ENCODE peak calls at places on chromosomes 13 and 19, in six cellular contexts. One of them, this sample, is unnamed.

GRCh38 chr19:45616709-45617027 is 14.7 kb upstream of the GPR4 start:
- DNase-seq in cardiac muscle cell: no peak
- DNase-seq in activated CD8-positive, alpha-beta memory T cell treated with anti-CD3 and anti-CD28 coated beads for 1 hour: no peak
- DNase-seq in caudate nucleus: no peak
- DNase-seq in mucosa of gallbladder: no peak
- DNase-seq in stimulated activated naive B cell treated with anti-CD40 and anti-IgM and Interleukin-4, amounts not matched to agents 10 μg/mL and 1 μg/mL and 100 μg/mL, for 72 hours: no peak
- DNase-seq in this sample: no peak

GRCh38 chr19:10968527-10969081 is 7.8 kb downstream of the SMARCA4 start:
- DNase-seq in cardiac muscle cell: no peak
- DNase-seq in activated CD8-positive, alpha-beta memory T cell treated with anti-CD3 and anti-CD28 coated beads for 1 hour: no peak
- DNase-seq in caudate nucleus: no peak
- DNase-seq in mucosa of gallbladder: no peak
- DNase-seq in stimulated activated naive B cell treated with anti-CD40 and anti-IgM and Interleukin-4, amounts not matched to agents 10 μg/mL and 1 μg/mL and 100 μg/mL, for 72 hours: no peak
- DNase-seq in this sample: peak

GRCh38 chr13:99935772-99936171 is 35.8 kb downstream of the ZIC5 start:
- DNase-seq in cardiac muscle cell: no peak
- DNase-seq in activated CD8-positive, alpha-beta memory T cell treated with anti-CD3 and anti-CD28 coated beads for 1 hour: no peak
- DNase-seq in caudate nucleus: no peak
- DNase-seq in mucosa of gallbladder: no peak
- DNase-seq in stimulated activated naive B cell treated with anti-CD40 and anti-IgM and Interleukin-4, amounts not matched to agents 10 μg/mL and 1 μg/mL and 100 μg/mL, for 72 hours: no peak
- DNase-seq in this sample: no peak

GRCh38 chr19:19461671-19462622 is 53.4 kb downstream of the TSSK6 start:
- DNase-seq in cardiac muscle cell: peak
- DNase-seq in activated CD8-positive, alpha-beta memory T cell treated with anti-CD3 and anti-CD28 coated beads for 1 hour: no peak
- DNase-seq in caudate nucleus: no peak
- DNase-seq in mucosa of gallbladder: peak
- DNase-seq in stimulated activated naive B cell treated with anti-CD40 and anti-IgM and Interleukin-4, amounts not matched to agents 10 μg/mL and 1 μg/mL and 100 μg/mL, for 72 hours: no peak
- DNase-seq in this sample: peak

GRCh38 chr19:13835791-13836723 is 40.8 kb downstream of the ZSWIM4 start:
- DNase-seq in cardiac muscle cell: no peak
- DNase-seq in activated CD8-positive, alpha-beta memory T cell treated with anti-CD3 and anti-CD28 coated beads for 1 hour: no peak
- DNase-seq in caudate nucleus: no peak
- DNase-seq in mucosa of gallbladder: no peak
- DNase-seq in stimulated activated naive B cell treated with anti-CD40 and anti-IgM and Interleukin-4, amounts not matched to agents 10 μg/mL and 1 μg/mL and 100 μg/mL, for 72 hours: no peak
- DNase-seq in this sample: no peak

GRCh38 chr19:18274303-18274775 is at the start of gene IQCN:
- DNase-seq in cardiac muscle cell: no peak
- DNase-seq in activated CD8-positive, alpha-beta memory T cell treated with anti-CD3 and anti-CD28 coated beads for 1 hour: no peak
- DNase-seq in caudate nucleus: no peak
- DNase-seq in mucosa of gallbladder: peak
- DNase-seq in stimulated activated naive B cell treated with anti-CD40 and anti-IgM and Interleukin-4, amounts not matched to agents 10 μg/mL and 1 μg/mL and 100 μg/mL, for 72 hours: no peak
- DNase-seq in this sample: peak

GRCh38 chr19:801030-801860 is 4.0 kb downstream of the PTBP1 start:
- DNase-seq in cardiac muscle cell: peak
- DNase-seq in activated CD8-positive, alpha-beta memory T cell treated with anti-CD3 and anti-CD28 coated beads for 1 hour: no peak
- DNase-seq in caudate nucleus: no peak
- DNase-seq in mucosa of gallbladder: peak
- DNase-seq in stimulated activated naive B cell treated with anti-CD40 and anti-IgM and Interleukin-4, amounts not matched to agents 10 μg/mL and 1 μg/mL and 100 μg/mL, for 72 hours: no peak
- DNase-seq in this sample: peak

GRCh38 chr19:10430505-10431253 is 10.3 kb downstream of the PDE4A start:
- DNase-seq in cardiac muscle cell: peak
- DNase-seq in activated CD8-positive, alpha-beta memory T cell treated with anti-CD3 and anti-CD28 coated beads for 1 hour: no peak
- DNase-seq in caudate nucleus: no peak
- DNase-seq in mucosa of gallbladder: peak
- DNase-seq in stimulated activated naive B cell treated with anti-CD40 and anti-IgM and Interleukin-4, amounts not matched to agents 10 μg/mL and 1 μg/mL and 100 μg/mL, for 72 hours: no peak
- DNase-seq in this sample: peak

GRCh38 chr19:18557474-18558201 is at the start of gene KXD1:
- DNase-seq in cardiac muscle cell: peak
- DNase-seq in activated CD8-positive, alpha-beta memory T cell treated with anti-CD3 and anti-CD28 coated beads for 1 hour: peak
- DNase-seq in caudate nucleus: peak
- DNase-seq in mucosa of gallbladder: peak
- DNase-seq in stimulated activated naive B cell treated with anti-CD40 and anti-IgM and Interleukin-4, amounts not matched to agents 10 μg/mL and 1 μg/mL and 100 μg/mL, for 72 hours: peak
- DNase-seq in this sample: peak

GRCh38 chr19:35449347-35450043 is 1.4 kb downstream of the FFAR2 start:
- DNase-seq in cardiac muscle cell: no peak
- DNase-seq in activated CD8-positive, alpha-beta memory T cell treated with anti-CD3 and anti-CD28 coated beads for 1 hour: no peak
- DNase-seq in caudate nucleus: no peak
- DNase-seq in mucosa of gallbladder: no peak
- DNase-seq in stimulated activated naive B cell treated with anti-CD40 and anti-IgM and Interleukin-4, amounts not matched to agents 10 μg/mL and 1 μg/mL and 100 μg/mL, for 72 hours: no peak
- DNase-seq in this sample: no peak

GRCh38 chr13:51396352-51396751 is 56.5 kb downstream of the INTS6 start:
- DNase-seq in cardiac muscle cell: no peak
- DNase-seq in activated CD8-positive, alpha-beta memory T cell treated with anti-CD3 and anti-CD28 coated beads for 1 hour: no peak
- DNase-seq in caudate nucleus: no peak
- DNase-seq in mucosa of gallbladder: no peak
- DNase-seq in stimulated activated naive B cell treated with anti-CD40 and anti-IgM and Interleukin-4, amounts not matched to agents 10 μg/mL and 1 μg/mL and 100 μg/mL, for 72 hours: no peak
- DNase-seq in this sample: no peak

GRCh38 chr13:102310691-102311432 is 91.0 kb downstream of the FGF14 start:
- DNase-seq in cardiac muscle cell: no peak
- DNase-seq in activated CD8-positive, alpha-beta memory T cell treated with anti-CD3 and anti-CD28 coated beads for 1 hour: no peak
- DNase-seq in caudate nucleus: no peak
- DNase-seq in mucosa of gallbladder: no peak
- DNase-seq in stimulated activated naive B cell treated with anti-CD40 and anti-IgM and Interleukin-4, amounts not matched to agents 10 μg/mL and 1 μg/mL and 100 μg/mL, for 72 hours: no peak
- DNase-seq in this sample: no peak

GRCh38 chr13:111929036-111929616 is 137.8 kb upstream of the SOX1 start:
- DNase-seq in cardiac muscle cell: no peak
- DNase-seq in activated CD8-positive, alpha-beta memory T cell treated with anti-CD3 and anti-CD28 coated beads for 1 hour: no peak
- DNase-seq in caudate nucleus: no peak
- DNase-seq in mucosa of gallbladder: no peak
- DNase-seq in stimulated activated naive B cell treated with anti-CD40 and anti-IgM and Interleukin-4, amounts not matched to agents 10 μg/mL and 1 μg/mL and 100 μg/mL, for 72 hours: no peak
- DNase-seq in this sample: no peak

GRCh38 chr19:9939301-9939913 is 3.1 kb upstream of the OLFM2 start:
- DNase-seq in cardiac muscle cell: peak
- DNase-seq in activated CD8-positive, alpha-beta memory T cell treated with anti-CD3 and anti-CD28 coated beads for 1 hour: no peak
- DNase-seq in caudate nucleus: no peak
- DNase-seq in mucosa of gallbladder: no peak
- DNase-seq in stimulated activated naive B cell treated with anti-CD40 and anti-IgM and Interleukin-4, amounts not matched to agents 10 μg/mL and 1 μg/mL and 100 μg/mL, for 72 hours: no peak
- DNase-seq in this sample: no peak

GRCh38 chr19:38736413-38737280 is 7.6 kb downstream of the CAPN12 start:
- DNase-seq in cardiac muscle cell: peak
- DNase-seq in activated CD8-positive, alpha-beta memory T cell treated with anti-CD3 and anti-CD28 coated beads for 1 hour: peak
- DNase-seq in caudate nucleus: no peak
- DNase-seq in mucosa of gallbladder: peak
- DNase-seq in stimulated activated naive B cell treated with anti-CD40 and anti-IgM and Interleukin-4, amounts not matched to agents 10 μg/mL and 1 μg/mL and 100 μg/mL, for 72 hours: peak
- DNase-seq in this sample: peak

GRCh38 chr13:50527612-50528509 is 315.6 kb downstream of the DLEU7 start:
- DNase-seq in cardiac muscle cell: no peak
- DNase-seq in activated CD8-positive, alpha-beta memory T cell treated with anti-CD3 and anti-CD28 coated beads for 1 hour: no peak
- DNase-seq in caudate nucleus: no peak
- DNase-seq in mucosa of gallbladder: no peak
- DNase-seq in stimulated activated naive B cell treated with anti-CD40 and anti-IgM and Interleukin-4, amounts not matched to agents 10 μg/mL and 1 μg/mL and 100 μg/mL, for 72 hours: peak
- DNase-seq in this sample: no peak

GRCh38 chr13:76885203-76886004 is 801 bp downstream of the KCTD12 start:
- DNase-seq in cardiac muscle cell: peak
- DNase-seq in activated CD8-positive, alpha-beta memory T cell treated with anti-CD3 and anti-CD28 coated beads for 1 hour: peak
- DNase-seq in caudate nucleus: no peak
- DNase-seq in mucosa of gallbladder: peak
- DNase-seq in stimulated activated naive B cell treated with anti-CD40 and anti-IgM and Interleukin-4, amounts not matched to agents 10 μg/mL and 1 μg/mL and 100 μg/mL, for 72 hours: peak
- DNase-seq in this sample: peak

GRCh38 chr13:112770504-112770903 is 80.7 kb downstream of the ATP11A start:
- DNase-seq in cardiac muscle cell: peak
- DNase-seq in activated CD8-positive, alpha-beta memory T cell treated with anti-CD3 and anti-CD28 coated beads for 1 hour: no peak
- DNase-seq in caudate nucleus: no peak
- DNase-seq in mucosa of gallbladder: no peak
- DNase-seq in stimulated activated naive B cell treated with anti-CD40 and anti-IgM and Interleukin-4, amounts not matched to agents 10 μg/mL and 1 μg/mL and 100 μg/mL, for 72 hours: no peak
- DNase-seq in this sample: no peak